ENCODE peak calls at places on chromosome 1, in nine cellular contexts. R is neural progenitor cell, W is MM.1S, C is fibroblast of lung, P is PC-9, V is DND-41, F is astrocyte, I is HCT116, L is hepatocyte. K is an unnamed sample.

GRCh38 chr1:152479792-152480595 is 30.6 kb upstream of the LCE5A start:
- DNase-seq in R (no peak), W (peak; percentile 89), C (no peak), P (peak; percentile 35), V (peak; percentile 68), F (no peak), I (peak; percentile 63), L (no peak), K (peak; percentile 66)

GRCh38 chr1:236280438-236281285 is 1.1 kb downstream of the ERO1B start:
- DNase-seq in R (peak; percentile 38), W (peak; percentile 49), C (no peak), P (no peak), V (peak; percentile 19), F (no peak), I (no peak), L (peak; percentile 18), K (peak; percentile 11)

GRCh38 chr1:20284046-20284445 is 6.6 kb upstream of the VWA5B1 start:
- DNase-seq in R (no peak), W (no peak), C (no peak), P (no peak), V (no peak), F (no peak), I (no peak), L (no peak), K (no peak)

GRCh38 chr1:59819566-59820438 is 5.1 kb downstream of the HOOK1 start:
- DNase-seq in R (no peak), W (no peak), C (no peak), P (no peak), V (no peak), F (no peak), I (no peak), L (no peak), K (no peak)

GRCh38 chr1:57632401-57632800 is 208.5 kb upstream of the DAB1 start:
- DNase-seq in R (no peak), W (no peak), C (no peak), P (no peak), V (no peak), F (peak; percentile 30), I (no peak), L (no peak), K (no peak)

GRCh38 chr1:111745670-111746613 is 6.7 kb upstream of the INKA2 start:
- DNase-seq in R (no peak), W (no peak), C (no peak), P (no peak), V (no peak), F (no peak), I (no peak), L (no peak), K (no peak)

GRCh38 chr1:156480015-156480368 is 20.6 kb downstream of the MEF2D start:
- DNase-seq in R (no peak), W (no peak), C (no peak), P (no peak), V (no peak), F (no peak), I (no peak), L (no peak), K (no peak)

GRCh38 chr1:156738916-156739315 is 2.0 kb downstream of the MRPL24 start:
- DNase-seq in R (no peak), W (no peak), C (no peak), P (no peak), V (no peak), F (no peak), I (no peak), L (no peak), K (no peak)

GRCh38 chr1:108041360-108042143 is 76.6 kb upstream of the VAV3 start:
- DNase-seq in R (no peak), W (no peak), C (no peak), P (no peak), V (no peak), F (no peak), I (no peak), L (peak; percentile 45), K (no peak)

DNA sequence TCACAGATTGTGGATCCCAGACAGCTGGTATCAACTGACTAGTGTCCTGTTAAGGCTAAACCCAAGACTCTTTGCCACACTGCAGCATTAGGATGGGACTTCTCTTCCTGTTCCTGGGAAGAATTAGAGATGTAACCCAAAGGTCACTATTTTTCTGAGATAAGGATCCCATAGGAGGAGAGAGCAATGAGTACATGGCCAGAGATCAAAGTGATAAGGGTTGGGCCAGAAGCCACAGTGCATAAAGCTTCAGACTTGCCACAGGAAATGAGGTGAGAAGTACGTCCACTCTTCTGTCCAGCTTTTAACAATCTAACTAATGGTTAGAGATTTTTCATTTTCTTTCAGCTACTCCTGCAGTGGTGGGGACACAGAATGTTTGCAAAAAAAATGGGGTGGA is at the start of gene HSD3B1:
- DNase-seq in R (no peak), W (no peak), C (no peak), P (no peak), V (no peak), F (no peak), I (no peak), L (no peak), K (peak; percentile 15)
- TF ChIP-seq CTCF in R (no peak), W (no peak), C (no peak), P (no peak), V (no peak), F (no peak), I (no peak), L (no peak), K (no peak)

GRCh38 chr1:92486251-92487077 is at the start of gene GFI1:
- DNase-seq in R (peak; percentile 74), W (peak; percentile 87), C (peak; percentile 15), P (no peak), V (no peak), F (no peak), I (no peak), L (peak; percentile 43), K (no peak)

GRCh38 chr1:92484472-92485373 is 2.0 kb downstream of the GFI1 start:
- DNase-seq in R (peak; percentile 80), W (peak; percentile 77), C (peak; percentile 23), P (peak; percentile 29), V (peak; percentile 90), F (no peak), I (no peak), L (peak; percentile 19), K (peak; percentile 22)

GRCh38 chr1:92487078-92487605 is 417 bp upstream of the GFI1 start:
- DNase-seq in R (no peak), W (no peak), C (no peak), P (no peak), V (no peak), F (no peak), I (no peak), L (no peak), K (no peak)

GRCh38 chr1:92484171-92484471 is 2.6 kb downstream of the GFI1 start:
- DNase-seq in R (no peak), W (no peak), C (no peak), P (no peak), V (no peak), F (no peak), I (no peak), L (no peak), K (no peak)

DNA sequence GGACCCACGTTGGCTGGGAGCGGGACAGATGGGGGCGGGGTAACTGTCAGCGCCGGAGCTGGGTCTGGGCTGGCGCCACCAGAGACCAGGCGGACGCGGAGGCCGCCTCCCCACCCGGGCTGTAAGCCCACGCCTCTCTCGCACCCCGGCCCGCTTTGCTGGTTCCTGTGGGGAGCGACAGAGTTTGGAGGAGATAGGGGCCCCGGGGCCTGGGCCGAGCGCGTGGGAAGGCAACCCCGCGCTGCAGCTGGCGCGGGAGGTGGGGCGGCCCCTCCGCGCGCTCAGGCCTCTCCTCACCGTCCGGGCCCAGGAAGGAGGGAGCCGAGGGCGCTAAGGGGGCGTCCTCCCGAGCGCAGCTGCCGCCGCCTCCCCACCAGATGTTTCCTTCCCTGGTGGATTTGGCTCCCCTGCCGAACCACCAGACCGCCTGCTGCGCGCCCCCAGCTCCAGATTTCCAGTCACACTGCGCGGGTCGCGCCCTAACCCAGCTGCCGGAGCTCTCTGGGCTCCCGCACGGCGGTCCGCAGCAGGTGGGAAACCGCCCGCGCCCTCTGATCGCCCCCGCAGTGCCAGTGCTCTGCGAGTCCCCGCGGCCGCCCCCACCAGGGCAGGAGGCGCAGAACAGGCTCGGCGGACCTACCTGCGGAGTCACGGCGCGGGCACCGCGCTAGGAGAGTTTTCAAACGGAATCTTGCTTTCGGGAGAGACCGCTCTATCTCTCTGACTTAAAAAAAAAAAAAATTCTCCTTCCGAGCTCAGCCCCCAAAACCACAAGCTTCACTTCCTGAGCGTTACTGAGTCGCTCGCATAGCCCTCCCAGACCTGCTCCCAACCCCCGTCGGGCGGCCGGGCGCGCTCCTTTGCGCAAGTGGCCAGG is 1.1 kb downstream of the GFI1 start:
- DNase-seq in R (peak; percentile 81), W (peak; percentile 96), C (no peak), P (peak; percentile 61), V (peak; percentile 93), F (no peak), I (peak; percentile 51), L (peak; percentile 66), K (no peak)
- TF ChIP-seq EZH2 in R (peak; percentile 81), W (no peak), C (no peak), P (peak; percentile 98), V (no peak), F (no peak), I (no peak), L (peak; percentile 80), K (no peak)

GRCh38 chr1:211487672-211488208 is 4.2 kb downstream of the RD3 start:
- DNase-seq in R (no peak), W (no peak), C (no peak), P (no peak), V (no peak), F (no peak), I (no peak), L (no peak), K (no peak)
- TF ChIP-seq CTCF in R (no peak), W (no peak), C (no peak), P (no peak), V (no peak), F (no peak), I (no peak), L (no peak), K (no peak)

GRCh38 chr1:212701910-212702309 is 2.3 kb upstream of the BATF3 start:
- DNase-seq in R (no peak), W (no peak), C (no peak), P (no peak), V (no peak), F (no peak), I (no peak), L (no peak), K (no peak)

GRCh38 chr1:212700597-212700891 is 904 bp upstream of the BATF3 start:
- DNase-seq in R (no peak), W (no peak), C (no peak), P (no peak), V (no peak), F (no peak), I (no peak), L (no peak), K (no peak)

GRCh38 chr1:212699839-212700596 is at the start of gene BATF3:
- DNase-seq in R (peak; percentile 67), W (no peak), C (no peak), P (no peak), V (peak; percentile 66), F (no peak), I (no peak), L (peak; percentile 20), K (no peak)

GRCh38 chr1:212702672-212703071 is 3.0 kb upstream of the BATF3 start:
- DNase-seq in R (no peak), W (no peak), C (no peak), P (no peak), V (no peak), F (no peak), I (no peak), L (no peak), K (no peak)

GRCh38 chr1:212700892-212701819 is 1.5 kb upstream of the BATF3 start:
- DNase-seq in R (peak; percentile 70), W (no peak), C (peak; percentile 58), P (no peak), V (no peak), F (peak; percentile 48), I (no peak), L (peak; percentile 60), K (peak; percentile 54)
- TF ChIP-seq EZH2 in R (peak; percentile 18), W (no peak), C (no peak), P (no peak), V (no peak), F (no peak), I (no peak), L (no peak), K (no peak)